ENCODE peak calls at places on chromosomes 7 and 10, in five cellular contexts. One of them, this sample, is unnamed. For H3K27me3, the result is how much of the 10 kb centered on the place peaks cover.

GRCh38 chr10:101451589-101452190 is 97.7 kb downstream of the BTRC start:
- DNase-seq in RWPE2: no peak
- DNase-seq in cardiac muscle cell: no peak
- DNase-seq in fibroblast of lung: no peak
- DNase-seq in psoas muscle: no peak
- DNase-seq in this sample: no peak

GRCh38 chr10:101580486-101581399 is 7.3 kb downstream of the POLL start:
- DNase-seq in RWPE2: no peak
- DNase-seq in psoas muscle: no peak
- DNase-seq in cardiac muscle cell: no peak
- DNase-seq in fibroblast of lung: no peak
- DNase-seq in this sample: no peak

GRCh38 chr10:118698421-118698820 is 56.3 kb downstream of the CACUL1 start:
- DNase-seq in cardiac muscle cell: no peak
- DNase-seq in fibroblast of lung: peak
- DNase-seq in RWPE2: no peak
- DNase-seq in psoas muscle: no peak
- DNase-seq in this sample: no peak

GRCh38 chr7:44973610-44974401 is 5.0 kb downstream of the MYO1G start:
- DNase-seq in fibroblast of lung: no peak
- DNase-seq in cardiac muscle cell: no peak
- DNase-seq in RWPE2: no peak
- DNase-seq in psoas muscle: no peak
- DNase-seq in this sample: peak

GRCh38 chr10:93916257-93917063 is 22.7 kb downstream of the SLC35G1 start:
- DNase-seq in psoas muscle: no peak
- DNase-seq in fibroblast of lung: peak
- DNase-seq in RWPE2: no peak
- DNase-seq in cardiac muscle cell: peak
- DNase-seq in this sample: no peak

GRCh38 chr7:2444476-2444875 is 31.7 kb downstream of the GRIFIN start:
- DNase-seq in RWPE2: no peak
- DNase-seq in cardiac muscle cell: no peak
- DNase-seq in fibroblast of lung: peak
- DNase-seq in psoas muscle: peak
- DNase-seq in this sample: no peak

GRCh38 chr10:131200856-131201470 is 110.6 kb downstream of the TCERG1L start:
- DNase-seq in fibroblast of lung: no peak
- DNase-seq in RWPE2: peak
- DNase-seq in psoas muscle: no peak
- DNase-seq in cardiac muscle cell: no peak
- DNase-seq in this sample: peak

GRCh38 chr10:22071332-22071731 is 67.8 kb upstream of the DNAJC1 start:
- DNase-seq in fibroblast of lung: no peak
- DNase-seq in cardiac muscle cell: no peak
- DNase-seq in psoas muscle: no peak
- DNase-seq in RWPE2: no peak
- DNase-seq in this sample: no peak

GRCh38 chr7:33444501-33444900 is 315.1 kb downstream of the BBS9 start:
- DNase-seq in RWPE2: no peak
- DNase-seq in fibroblast of lung: no peak
- DNase-seq in psoas muscle: no peak
- DNase-seq in cardiac muscle cell: no peak
- DNase-seq in this sample: no peak

GRCh38 chr7:114925443-114925842 is 3.5 kb downstream of the MDFIC start:
- DNase-seq in fibroblast of lung: no peak
- DNase-seq in cardiac muscle cell: no peak
- DNase-seq in psoas muscle: no peak
- DNase-seq in RWPE2: no peak
- DNase-seq in this sample: no peak

GRCh38 chr10:70035531-70035930 is 17.1 kb upstream of the MACROH2A2 start:
- DNase-seq in cardiac muscle cell: no peak
- DNase-seq in psoas muscle: no peak
- DNase-seq in RWPE2: no peak
- DNase-seq in fibroblast of lung: no peak
- DNase-seq in this sample: no peak

GRCh38 chr7:134799387-134799786 is 20.0 kb downstream of the CALD1 start:
- DNase-seq in cardiac muscle cell: no peak
- DNase-seq in RWPE2: no peak
- DNase-seq in fibroblast of lung: no peak
- DNase-seq in psoas muscle: no peak
- DNase-seq in this sample: no peak

GRCh38 chr7:79055722-79056415 is 397.6 kb downstream of the MAGI2 start:
- DNase-seq in psoas muscle: no peak
- DNase-seq in cardiac muscle cell: no peak
- DNase-seq in RWPE2: no peak
- DNase-seq in fibroblast of lung: no peak
- DNase-seq in this sample: peak

GRCh38 chr10:132951926-132952325 is 9.6 kb upstream of the CFAP46 start:
- DNase-seq in RWPE2: no peak
- DNase-seq in cardiac muscle cell: no peak
- DNase-seq in fibroblast of lung: no peak
- DNase-seq in psoas muscle: no peak
- DNase-seq in this sample: no peak

GRCh38 chr10:13115832-13116793 is 16.1 kb downstream of the OPTN start:
- DNase-seq in cardiac muscle cell: no peak
- DNase-seq in RWPE2: no peak
- DNase-seq in psoas muscle: no peak
- DNase-seq in fibroblast of lung: no peak
- DNase-seq in this sample: no peak

GRCh38 chr10:4208499-4208898 is 423.5 kb upstream of the KLF6 start:
- DNase-seq in psoas muscle: no peak
- DNase-seq in RWPE2: no peak
- DNase-seq in cardiac muscle cell: no peak
- DNase-seq in fibroblast of lung: no peak
- DNase-seq in this sample: no peak

GRCh38 chr10:15168296-15168780 is at the start of gene NMT2:
- DNase-seq in RWPE2: peak
- DNase-seq in cardiac muscle cell: peak
- DNase-seq in fibroblast of lung: peak
- DNase-seq in psoas muscle: no peak
- DNase-seq in this sample: no peak

GRCh38 chr10:100750291-100751210 is 5.2 kb downstream of the PAX2 start:
- DNase-seq in cardiac muscle cell: no peak
- DNase-seq in RWPE2: no peak
- DNase-seq in fibroblast of lung: no peak
- DNase-seq in psoas muscle: no peak
- DNase-seq in this sample: no peak

GRCh38 chr10:77405771-77406241 is 231.8 kb downstream of the KCNMA1 start:
- DNase-seq in psoas muscle: peak
- DNase-seq in cardiac muscle cell: peak
- DNase-seq in fibroblast of lung: peak
- DNase-seq in RWPE2: no peak
- DNase-seq in this sample: peak

GRCh38 chr10:81873932-81874816 is 820 bp upstream of the NRG3 start:
- DNase-seq in cardiac muscle cell: peak
- DNase-seq in fibroblast of lung: peak
- DNase-seq in psoas muscle: peak
- DNase-seq in RWPE2: no peak
- DNase-seq in this sample: no peak

GRCh38 chr7:105512415-105512814 is 9.7 kb downstream of the PUS7 start:
- DNase-seq in cardiac muscle cell: no peak
- DNase-seq in psoas muscle: no peak
- DNase-seq in RWPE2: no peak
- DNase-seq in fibroblast of lung: no peak
- DNase-seq in this sample: no peak

GRCh38 chr10:110864662-110865140 is 7.0 kb upstream of the PDCD4 start:
- DNase-seq in cardiac muscle cell: no peak
- DNase-seq in psoas muscle: no peak
- DNase-seq in fibroblast of lung: no peak
- DNase-seq in RWPE2: no peak
- DNase-seq in this sample: no peak

GRCh38 chr10:19654576-19654975 is 161.7 kb upstream of the PLXDC2 start:
- DNase-seq in RWPE2: no peak
- DNase-seq in cardiac muscle cell: no peak
- DNase-seq in fibroblast of lung: peak
- DNase-seq in psoas muscle: no peak
- DNase-seq in this sample: no peak

GRCh38 chr7:113085781-113086390 is 741 bp downstream of the GPR85 start:
- DNase-seq in psoas muscle: no peak
- DNase-seq in RWPE2: no peak
- DNase-seq in fibroblast of lung: peak
- DNase-seq in cardiac muscle cell: no peak
- DNase-seq in this sample: no peak

DNA sequence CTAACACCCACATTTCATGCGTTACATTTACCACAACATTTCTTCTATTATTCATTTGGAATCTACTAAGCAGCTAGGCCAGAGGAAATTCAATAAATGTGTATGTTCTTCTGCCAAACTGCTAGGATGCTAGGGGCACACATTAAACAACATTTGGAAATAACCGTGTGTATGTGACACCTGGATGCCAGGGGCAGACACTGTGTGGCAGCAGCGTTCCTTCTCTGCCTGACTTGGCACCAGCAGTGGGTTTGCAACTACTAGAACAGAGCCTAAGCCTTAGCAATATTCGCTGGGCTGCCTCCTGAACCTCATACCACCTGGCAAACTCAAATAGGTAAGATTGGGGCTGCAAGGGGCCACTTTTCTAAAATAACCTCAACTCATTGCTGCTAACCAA is 182.1 kb downstream of the CHCHD3 start:
- DNase-seq in cardiac muscle cell: no peak
- DNase-seq in psoas muscle: no peak
- DNase-seq in fibroblast of lung: no peak
- DNase-seq in RWPE2: no peak
- DNase-seq in this sample: no peak
- TF ChIP-seq CTCF in cardiac muscle cell: peak
- TF ChIP-seq CTCF in psoas muscle: no peak
- TF ChIP-seq CTCF in fibroblast of lung: no peak
- TF ChIP-seq CTCF in RWPE2: no peak
- TF ChIP-seq CTCF in this sample: no peak

GRCh38 chr10:6721964-6722615 is 142.0 kb upstream of the PRKCQ start:
- DNase-seq in cardiac muscle cell: no peak
- DNase-seq in RWPE2: peak
- DNase-seq in fibroblast of lung: peak
- DNase-seq in psoas muscle: no peak
- DNase-seq in this sample: no peak
- H3K4me3 ChIP-seq in cardiac muscle cell: no peak
- H3K4me3 ChIP-seq in RWPE2: no peak
- H3K4me3 ChIP-seq in fibroblast of lung: peak
- H3K4me3 ChIP-seq in psoas muscle: no peak
- H3K4me3 ChIP-seq in this sample: no peak

GRCh38 chr7:128937647-128938523 is at the start of gene IRF5:
- DNase-seq in RWPE2: peak
- DNase-seq in cardiac muscle cell: peak
- DNase-seq in fibroblast of lung: no peak
- DNase-seq in psoas muscle: peak
- DNase-seq in this sample: no peak

GRCh38 chr7:128939861-128940410 is 2.2 kb downstream of the IRF5 start:
- DNase-seq in psoas muscle: no peak
- DNase-seq in RWPE2: no peak
- DNase-seq in fibroblast of lung: no peak
- DNase-seq in cardiac muscle cell: no peak
- DNase-seq in this sample: no peak

GRCh38 chr7:128940494-128941322 is 3.0 kb downstream of the IRF5 start:
- DNase-seq in fibroblast of lung: no peak
- DNase-seq in RWPE2: no peak
- DNase-seq in cardiac muscle cell: no peak
- DNase-seq in psoas muscle: peak
- DNase-seq in this sample: no peak

GRCh38 chr7:128938524-128939074 is 872 bp downstream of the IRF5 start:
- DNase-seq in cardiac muscle cell: no peak
- DNase-seq in psoas muscle: no peak
- DNase-seq in RWPE2: peak
- DNase-seq in fibroblast of lung: no peak
- DNase-seq in this sample: no peak

DNA sequence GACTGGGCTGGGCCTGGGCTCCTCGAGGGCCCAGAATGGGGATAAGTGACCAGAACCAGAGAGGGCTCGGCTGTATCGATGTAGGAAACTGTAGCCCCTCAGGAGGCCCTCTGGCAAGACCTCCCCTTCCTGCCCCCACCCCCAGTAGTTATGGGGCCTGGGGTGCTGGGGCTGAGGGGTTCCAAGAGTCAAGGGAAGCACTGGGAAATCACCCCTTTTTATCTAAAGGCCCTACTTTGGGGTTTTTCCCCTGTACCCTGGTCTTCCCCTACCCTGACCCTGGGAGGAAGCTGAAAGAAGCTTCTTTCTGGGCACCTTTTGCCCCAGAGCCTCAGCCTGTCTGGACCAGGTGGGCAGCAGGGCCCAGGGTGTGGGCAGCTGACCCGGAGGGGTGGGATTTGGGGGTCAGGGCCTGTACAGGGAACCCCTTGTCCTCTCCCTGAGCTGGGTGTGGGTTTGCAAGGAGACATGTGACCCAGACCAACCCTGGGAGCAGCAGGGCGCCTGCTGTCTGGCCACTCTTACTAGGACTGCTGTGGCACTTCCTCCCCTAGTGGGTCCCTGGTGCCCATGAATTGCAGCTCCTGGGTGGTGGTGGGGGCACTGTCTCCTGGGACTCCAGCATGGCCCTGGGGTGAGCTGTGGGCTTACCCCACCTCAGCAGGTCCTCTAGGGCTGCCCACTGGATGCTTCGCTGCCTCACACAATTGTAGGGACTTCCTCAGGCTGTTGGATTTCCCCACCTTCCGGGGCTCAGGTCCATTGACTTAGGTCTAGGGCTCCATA is 1.5 kb downstream of the IRF5 start:
- DNase-seq in cardiac muscle cell: no peak
- DNase-seq in psoas muscle: no peak
- DNase-seq in fibroblast of lung: no peak
- DNase-seq in RWPE2: no peak
- DNase-seq in this sample: no peak
- H3K27me3 ChIP-seq in cardiac muscle cell: half or more
- H3K27me3 ChIP-seq in psoas muscle: under half
- H3K27me3 ChIP-seq in fibroblast of lung: under half
- H3K27me3 ChIP-seq in RWPE2: under half
- H3K27me3 ChIP-seq in this sample: under half

GRCh38 chr10:89478085-89478738 is 57.2 kb downstream of the SLC16A12 start:
- DNase-seq in cardiac muscle cell: peak
- DNase-seq in RWPE2: no peak
- DNase-seq in psoas muscle: no peak
- DNase-seq in fibroblast of lung: peak
- DNase-seq in this sample: no peak
- TF ChIP-seq CTCF in cardiac muscle cell: no peak
- TF ChIP-seq CTCF in RWPE2: no peak
- TF ChIP-seq CTCF in psoas muscle: no peak
- TF ChIP-seq CTCF in fibroblast of lung: no peak
- TF ChIP-seq CTCF in this sample: no peak

This sample was measured in Caco-2.